ENCODE peak calls at places on chromosome 13, in six cellular contexts. E, S, C, O, D and L are unnamed samples.

GRCh38 chr13:26538363-26539317 is 18.8 kb upstream of the WASF3 start:
- DNase-seq in E (no peak), S (no peak), C (no peak), O (no peak), D (no peak), L (no peak)

GRCh38 chr13:35164324-35164932 is 222.4 kb downstream of the NBEA start:
- DNase-seq in E (peak; percentile 76), S (no peak), C (peak; percentile 12), O (peak; percentile 20), D (peak; percentile 40), L (no peak)

GRCh38 chr13:39777527-39778061 is 122.1 kb downstream of the COG6 start:
- DNase-seq in E (peak; percentile 39), S (no peak), C (peak; percentile 1), O (no peak), D (no peak), L (no peak)

GRCh38 chr13:33286143-33286542 is 588 bp upstream of the STARD13 start:
- DNase-seq in E (peak; percentile 15), S (no peak), C (no peak), O (no peak), D (no peak), L (no peak)

GRCh38 chr13:32537580-32538233 is 888 bp downstream of the N4BP2L2 start:
- DNase-seq in E (peak; percentile 19), S (peak; percentile 33), C (peak; percentile 51), O (no peak), D (no peak), L (peak; percentile 53)

GRCh38 chr13:114047358-114047881 is 73.5 kb upstream of the C13orf46 start:
- DNase-seq in E (no peak), S (no peak), C (peak; percentile 45), O (no peak), D (peak; percentile 74), L (no peak)

GRCh38 chr13:40428354-40428753 is 238.1 kb downstream of the FOXO1 start:
- DNase-seq in E (no peak), S (no peak), C (no peak), O (no peak), D (no peak), L (no peak)

GRCh38 chr13:104577029-104577820 is 1511.0 kb upstream of the SLC10A2 start:
- DNase-seq in E (no peak), S (no peak), C (no peak), O (no peak), D (no peak), L (no peak)

GRCh38 chr13:51913421-51914136 is 51.8 kb downstream of the CCDC70 start:
- DNase-seq in E (peak; percentile 72), S (peak; percentile 36), C (no peak), O (no peak), D (no peak), L (no peak)

GRCh38 chr13:34369925-34370324 is 552.0 kb downstream of the RFC3 start:
- DNase-seq in E (no peak), S (no peak), C (no peak), O (no peak), D (no peak), L (no peak)

GRCh38 chr13:40534456-40534855 is 132.0 kb downstream of the FOXO1 start:
- DNase-seq in E (no peak), S (no peak), C (no peak), O (peak; percentile 82), D (no peak), L (no peak)

GRCh38 chr13:100124265-100124664 is 35.4 kb downstream of the PCCA start:
- DNase-seq in E (no peak), S (no peak), C (peak; percentile 4), O (no peak), D (no peak), L (no peak)

GRCh38 chr13:38690231-38690630 is 3.4 kb downstream of the FREM2 start:
- DNase-seq in E (no peak), S (no peak), C (no peak), O (no peak), D (no peak), L (no peak)

GRCh38 chr13:38685974-38686571 is 804 bp upstream of the FREM2 start:
- DNase-seq in E (peak; percentile 85), S (peak; percentile 58), C (peak; percentile 5), O (no peak), D (no peak), L (no peak)

GRCh38 chr13:38688674-38689073 is 1.8 kb downstream of the FREM2 start:
- DNase-seq in E (no peak), S (no peak), C (no peak), O (no peak), D (no peak), L (no peak)

GRCh38 chr13:38686635-38687245 is at the start of gene FREM2:
- DNase-seq in E (peak; percentile 98), S (peak; percentile 94), C (no peak), O (no peak), D (no peak), L (peak; percentile 91)

DNA sequence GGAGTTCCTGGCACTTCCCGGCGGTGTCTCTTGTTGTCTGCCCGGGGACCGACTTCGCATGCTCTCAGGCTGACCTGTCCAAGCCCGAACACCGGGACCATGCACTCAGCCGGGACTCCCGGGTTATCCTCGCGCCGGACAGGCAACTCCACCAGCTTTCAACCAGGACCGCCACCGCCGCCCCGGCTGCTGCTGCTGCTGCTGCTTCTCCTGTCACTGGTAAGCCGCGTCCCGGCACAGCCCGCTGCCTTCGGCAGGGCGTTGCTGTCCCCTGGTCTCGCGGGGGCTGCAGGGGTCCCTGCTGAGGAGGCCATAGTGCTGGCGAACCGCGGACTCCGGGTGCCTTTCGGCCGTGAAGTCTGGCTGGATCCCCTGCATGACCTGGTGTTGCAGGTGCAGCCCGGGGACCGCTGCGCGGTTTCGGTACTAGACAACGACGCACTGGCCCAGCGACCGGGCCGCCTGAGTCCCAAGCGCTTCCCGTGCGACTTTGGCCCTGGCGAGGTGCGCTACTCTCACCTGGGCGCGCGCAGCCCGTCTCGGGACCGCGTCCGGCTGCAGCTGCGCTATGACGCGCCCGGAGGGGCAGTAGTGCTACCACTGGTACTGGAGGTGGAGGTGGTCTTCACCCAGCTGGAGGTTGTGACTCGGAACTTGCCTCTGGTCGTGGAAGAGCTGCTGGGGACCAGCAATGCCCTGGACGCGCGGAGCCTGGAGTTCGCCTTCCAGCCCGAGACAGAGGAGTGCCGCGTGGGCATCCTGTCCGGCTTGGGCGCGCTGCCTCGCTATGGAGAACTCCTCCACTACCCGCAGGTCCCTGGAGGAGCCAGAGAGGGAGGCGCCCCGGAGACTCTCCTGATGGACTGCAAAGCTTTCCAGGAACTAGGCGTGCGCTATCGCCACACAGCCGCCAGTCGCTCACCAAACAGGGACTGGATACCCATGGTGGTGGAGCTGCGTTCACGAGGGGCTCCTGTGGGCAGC is 661 bp downstream of the FREM2 start:
- DNase-seq in E (peak; percentile 69), S (peak; percentile 60), C (no peak), O (no peak), D (no peak), L (peak; percentile 72)
- TF ChIP-seq CREB1 in E (no peak), S (peak; percentile 59), C (no peak), O (no peak), D (no peak), L (peak; percentile 70)

GRCh38 chr13:46535822-46536221 is 17.1 kb upstream of the LRCH1 start:
- DNase-seq in E (no peak), S (no peak), C (no peak), O (no peak), D (no peak), L (no peak)
- TF ChIP-seq CREB1 in E (no peak), S (no peak), C (no peak), O (no peak), D (no peak), L (no peak)

GRCh38 chr13:43355774-43356173 is 332.4 kb downstream of the DNAJC15 start:
- DNase-seq in E (no peak), S (no peak), C (no peak), O (no peak), D (no peak), L (no peak)

GRCh38 chr13:43357435-43358065 is 334.2 kb downstream of the DNAJC15 start:
- DNase-seq in E (no peak), S (no peak), C (no peak), O (no peak), D (no peak), L (no peak)

GRCh38 chr13:43359536-43359935 is 336.1 kb downstream of the DNAJC15 start:
- DNase-seq in E (peak; percentile 45), S (no peak), C (no peak), O (no peak), D (no peak), L (no peak)

GRCh38 chr13:43354147-43354945 is 331.0 kb downstream of the DNAJC15 start:
- DNase-seq in E (no peak), S (no peak), C (no peak), O (no peak), D (no peak), L (no peak)

DNA sequence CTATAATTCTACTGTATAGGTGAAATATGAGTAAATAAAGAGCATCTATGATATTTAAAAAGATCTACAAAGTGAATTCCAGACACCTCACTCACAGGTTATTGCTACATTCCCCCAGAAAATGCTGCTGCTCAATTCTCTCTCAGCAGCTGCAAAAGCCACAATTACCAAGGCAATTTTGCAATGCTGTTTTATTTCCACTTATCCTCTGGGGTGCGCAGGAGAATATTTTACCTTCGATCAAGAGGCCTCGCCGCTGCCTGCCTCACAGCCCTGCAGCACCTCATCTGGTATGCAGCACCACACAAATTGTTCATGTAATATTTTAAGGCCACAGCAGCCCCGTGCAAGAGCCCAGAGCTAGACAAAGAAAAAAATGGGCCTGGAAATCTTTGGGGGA is 333.2 kb downstream of the DNAJC15 start:
- DNase-seq in E (no peak), S (no peak), C (no peak), O (no peak), D (no peak), L (no peak)
- TF ChIP-seq CREB1 in E (no peak), S (no peak), C (no peak), O (no peak), D (no peak), L (no peak)

GRCh38 chr13:23453132-23453531 is 19.6 kb upstream of the SACS start:
- DNase-seq in E (no peak), S (no peak), C (no peak), O (no peak), D (no peak), L (peak; percentile 33)
- TF ChIP-seq CREB1 in E (no peak), S (no peak), C (no peak), O (no peak), D (no peak), L (no peak)